ENCODE peak calls at places on chromosomes 6 and 20, in seven cellular contexts. M is A549, R is K562, F is SK-N-SH, W is Panc1, V is HCT116, H is GM23338. X is an unnamed sample.

GRCh38 chr6:43582911-43583310 is 6.9 kb downstream of the POLH start:
- DNase-seq in M (no peak), R (no peak), F (no peak), W (no peak), V (no peak), H (no peak), X (no peak)

GRCh38 chr6:46898011-46898410 is 23.7 kb downstream of the ADGRF5 start:
- DNase-seq in M (no peak), R (no peak), F (no peak), W (no peak), V (no peak), H (no peak), X (no peak)

GRCh38 chr20:14673164-14673563 is 335.8 kb upstream of the FLRT3 start:
- DNase-seq in M (no peak), R (no peak), F (no peak), W (no peak), V (no peak), H (no peak), X (no peak)

GRCh38 chr6:139903411-139904157 is 529.1 kb upstream of the CITED2 start:
- DNase-seq in M (no peak), R (no peak), F (no peak), W (no peak), V (no peak), H (no peak), X (peak; percentile 86)

GRCh38 chr6:30891450-30891723 is 7.1 kb downstream of the DDR1 start:
- DNase-seq in M (no peak), R (no peak), F (no peak), W (no peak), V (no peak), H (no peak), X (no peak)

GRCh38 chr6:31850765-31851484 is 11.7 kb downstream of the NEU1 start:
- DNase-seq in M (no peak), R (no peak), F (no peak), W (no peak), V (no peak), H (no peak), X (no peak)

GRCh38 chr20:17562804-17563305 is 7.0 kb upstream of the DSTN start:
- DNase-seq in M (no peak), R (peak; percentile 32), F (no peak), W (no peak), V (no peak), H (no peak), X (no peak)

GRCh38 chr20:49446808-49447207 is 35.7 kb downstream of the KCNB1 start:
- DNase-seq in M (no peak), R (no peak), F (no peak), W (no peak), V (no peak), H (peak; percentile 65), X (no peak)

GRCh38 chr20:62792940-62793756 is 3.1 kb upstream of the MRGBP start:
- DNase-seq in M (no peak), R (no peak), F (no peak), W (no peak), V (no peak), H (peak; percentile 64), X (no peak)

GRCh38 chr6:20056350-20056992 is 155.8 kb downstream of the MBOAT1 start:
- DNase-seq in M (peak; percentile 9), R (no peak), F (peak; percentile 39), W (peak; percentile 8), V (peak; percentile 52), H (peak; percentile 82), X (no peak)

GRCh38 chr6:75409286-75409685 is 84.3 kb downstream of the FILIP1 start:
- DNase-seq in M (no peak), R (no peak), F (no peak), W (no peak), V (no peak), H (no peak), X (no peak)

GRCh38 chr6:11368760-11369159 is 136.3 kb upstream of the NEDD9 start:
- DNase-seq in M (no peak), R (no peak), F (no peak), W (no peak), V (no peak), H (no peak), X (no peak)
- TF ChIP-seq REST in M (no peak), R (no peak), F (no peak), W (no peak), V (no peak), H (no peak), X (no peak)

DNA sequence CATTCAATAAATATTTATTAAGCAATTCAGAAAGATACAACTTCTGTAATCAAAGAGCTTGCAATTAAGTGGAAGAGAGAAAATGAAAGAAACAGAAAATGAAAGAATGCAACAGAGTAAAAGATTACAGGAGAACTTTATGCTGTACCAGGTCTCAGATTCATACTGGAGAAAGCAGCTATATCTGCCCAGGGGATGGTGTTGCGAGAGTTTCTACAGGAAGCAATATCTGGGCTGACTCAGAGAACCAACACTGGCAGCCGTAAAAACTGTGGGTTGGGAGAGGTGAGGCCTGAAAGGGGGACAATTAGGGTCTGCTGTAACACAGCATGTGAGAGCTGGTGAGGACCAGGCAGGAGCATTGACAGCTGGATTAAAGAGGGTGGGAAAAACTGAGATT is 256.7 kb upstream of the TCF21 start:
- DNase-seq in M (no peak), R (no peak), F (no peak), W (no peak), V (no peak), H (no peak), X (no peak)
- TF ChIP-seq REST in M (no peak), R (no peak), F (no peak), W (no peak), V (no peak), H (no peak), X (no peak)

DNA sequence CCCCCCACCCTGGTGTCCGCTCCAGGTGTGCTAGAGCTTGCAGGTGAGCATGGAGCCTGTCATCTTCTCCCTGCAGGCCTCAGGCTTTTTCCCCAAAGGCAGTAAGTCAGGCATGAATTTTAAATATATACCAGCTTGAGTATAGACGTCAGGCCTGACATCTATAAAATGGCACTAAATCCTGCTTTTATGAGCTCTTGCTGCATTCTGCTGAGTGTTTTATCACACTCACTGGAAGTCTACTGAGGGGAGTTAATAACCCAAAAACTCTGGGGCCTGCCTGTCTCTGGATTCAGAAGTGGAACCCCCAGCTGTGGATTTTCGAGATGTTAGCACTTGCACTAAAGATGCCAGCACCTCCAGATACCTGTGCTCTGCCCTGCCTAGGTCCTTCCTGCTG is 133.4 kb upstream of the TOP1 start:
- DNase-seq in M (no peak), R (no peak), F (no peak), W (no peak), V (no peak), H (no peak), X (no peak)
- TF ChIP-seq REST in M (no peak), R (no peak), F (no peak), W (no peak), V (no peak), H (no peak), X (no peak)

GRCh38 chr20:32829291-32830005 is 9.7 kb downstream of the MAPRE1 start:
- DNase-seq in M (no peak), R (no peak), F (no peak), W (no peak), V (no peak), H (no peak), X (no peak)

GRCh38 chr20:32831982-32832381 is 12.2 kb downstream of the MAPRE1 start:
- DNase-seq in M (no peak), R (no peak), F (no peak), W (no peak), V (no peak), H (no peak), X (no peak)

GRCh38 chr20:32834972-32835371 is 15.2 kb downstream of the MAPRE1 start:
- DNase-seq in M (no peak), R (no peak), F (no peak), W (no peak), V (no peak), H (no peak), X (no peak)

GRCh38 chr20:32830437-32830836 is 10.7 kb downstream of the MAPRE1 start:
- DNase-seq in M (no peak), R (no peak), F (no peak), W (no peak), V (no peak), H (no peak), X (peak; percentile 93)

DNA sequence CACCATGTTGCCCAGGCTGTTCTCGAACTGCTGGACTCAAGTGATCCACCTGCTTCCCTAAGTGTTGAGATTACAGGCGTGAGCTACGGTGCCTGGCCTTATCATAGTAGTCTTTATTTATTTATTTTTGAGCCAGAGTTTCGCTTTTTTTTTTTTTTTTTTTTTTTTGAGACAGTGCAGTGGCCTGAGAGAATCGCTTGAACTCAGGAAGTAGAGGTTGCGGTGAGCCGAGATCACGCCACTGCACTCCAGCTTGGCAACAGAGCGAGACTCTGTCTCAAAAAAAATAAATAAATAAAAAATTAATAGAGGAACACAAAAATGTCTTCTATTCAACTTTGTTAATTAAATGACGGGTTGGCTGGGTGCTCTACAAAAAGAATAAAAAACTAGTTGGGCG is 12.9 kb downstream of the MAPRE1 start:
- DNase-seq in M (no peak), R (no peak), F (no peak), W (no peak), V (no peak), H (no peak), X (no peak)
- TF ChIP-seq REST in M (no peak), R (no peak), F (no peak), W (no peak), V (no peak), H (no peak), X (no peak)

DNA sequence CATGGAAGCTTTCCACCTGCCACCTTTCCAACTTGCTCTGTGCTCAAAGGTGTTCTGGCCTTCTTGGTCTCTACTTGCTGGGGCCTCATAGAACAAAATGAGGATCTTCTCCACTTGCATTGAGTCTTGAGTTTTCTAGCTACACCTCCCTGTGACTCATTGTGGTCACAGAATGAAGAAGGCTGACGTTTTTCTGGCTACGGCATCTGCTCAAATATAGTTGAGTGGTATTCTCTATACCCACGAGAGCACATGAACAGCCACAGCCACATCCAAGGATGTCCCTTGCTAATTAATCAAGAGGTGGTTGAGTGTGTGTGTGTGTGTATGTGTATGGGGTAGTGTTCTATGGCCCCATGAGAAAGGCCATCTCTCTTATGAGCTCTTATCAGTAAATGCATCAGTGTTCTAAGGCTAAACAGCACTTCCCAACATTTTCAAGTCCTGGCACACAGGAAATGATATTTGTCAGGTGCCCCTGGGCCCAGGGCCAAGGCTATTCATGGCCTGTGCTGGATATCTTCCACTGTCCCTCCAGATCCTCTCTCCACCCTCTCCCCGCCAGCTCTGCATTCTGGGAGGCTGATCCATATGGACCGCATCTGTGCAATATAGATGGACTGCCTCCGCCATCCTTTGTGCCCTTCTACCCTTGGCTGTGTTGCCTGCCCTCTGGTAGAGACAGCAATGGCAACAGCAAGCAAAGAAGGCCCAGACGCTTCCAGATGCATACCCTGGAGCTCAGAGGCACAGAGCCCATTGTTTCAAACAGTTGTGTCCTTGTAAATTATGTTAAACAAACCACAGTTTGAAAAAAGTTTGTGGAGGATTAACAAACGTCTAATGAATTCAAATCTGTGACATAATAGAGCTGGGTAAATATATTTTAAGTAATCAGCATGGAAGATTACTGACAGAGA is 150.2 kb downstream of the LRFN2 start:
- DNase-seq in M (no peak), R (no peak), F (peak; percentile 66), W (no peak), V (no peak), H (no peak), X (peak; percentile 2)
- TF ChIP-seq REST in M (no peak), R (no peak), F (no peak), W (no peak), V (no peak), H (no peak), X (no peak)